ENCODE peak calls at places on chromosomes 13 and 19, in four cellular contexts. One of them, this sample, is unnamed.

GRCh38 chr13:23794267-23795161 is 94.7 kb downstream of the MIPEP start:
- DNase-seq in sigmoid colon: no peak
- DNase-seq in progenitor cell of endocrine pancreas: no peak
- DNase-seq in transverse colon: no peak
- DNase-seq in this sample: no peak

GRCh38 chr19:44719262-44719701 is 20.3 kb downstream of the CEACAM16 start:
- DNase-seq in progenitor cell of endocrine pancreas: no peak
- DNase-seq in sigmoid colon: no peak
- DNase-seq in transverse colon: no peak
- DNase-seq in this sample: no peak

GRCh38 chr19:45472557-45473365 is 5.0 kb downstream of the FOSB start:
- DNase-seq in transverse colon: no peak
- DNase-seq in progenitor cell of endocrine pancreas: no peak
- DNase-seq in sigmoid colon: no peak
- DNase-seq in this sample: no peak

GRCh38 chr13:96650301-96650886 is 343.9 kb downstream of the OXGR1 start:
- DNase-seq in progenitor cell of endocrine pancreas: no peak
- DNase-seq in sigmoid colon: no peak
- DNase-seq in transverse colon: no peak
- DNase-seq in this sample: no peak

GRCh38 chr19:47507031-47507430 is 7.8 kb downstream of the NAPA start:
- DNase-seq in transverse colon: no peak
- DNase-seq in progenitor cell of endocrine pancreas: no peak
- DNase-seq in sigmoid colon: no peak
- DNase-seq in this sample: no peak

GRCh38 chr19:51002542-51003311 is 1.3 kb upstream of the KLK8 start:
- DNase-seq in progenitor cell of endocrine pancreas: no peak
- DNase-seq in transverse colon: no peak
- DNase-seq in sigmoid colon: peak; percentile 57
- DNase-seq in this sample: peak; percentile 43

GRCh38 chr19:49844138-49844740 is 6.7 kb upstream of the PTOV1 start:
- DNase-seq in transverse colon: no peak
- DNase-seq in sigmoid colon: no peak
- DNase-seq in progenitor cell of endocrine pancreas: no peak
- DNase-seq in this sample: no peak

GRCh38 chr19:34259367-34259865 is 5.1 kb downstream of the GARRE1 start:
- DNase-seq in progenitor cell of endocrine pancreas: no peak
- DNase-seq in sigmoid colon: no peak
- DNase-seq in transverse colon: no peak
- DNase-seq in this sample: no peak

GRCh38 chr19:54660306-54660705 is 2.5 kb upstream of the LILRB4 start:
- DNase-seq in sigmoid colon: no peak
- DNase-seq in progenitor cell of endocrine pancreas: no peak
- DNase-seq in transverse colon: no peak
- DNase-seq in this sample: no peak

GRCh38 chr19:53365134-53365898 is at the start of gene ZNF525:
- DNase-seq in sigmoid colon: peak; percentile 94
- DNase-seq in transverse colon: peak; percentile 95
- DNase-seq in progenitor cell of endocrine pancreas: peak; percentile 93
- DNase-seq in this sample: peak; percentile 94

GRCh38 chr19:4597278-4597974 is 37.9 kb upstream of the SEMA6B start:
- DNase-seq in transverse colon: no peak
- DNase-seq in sigmoid colon: no peak
- DNase-seq in progenitor cell of endocrine pancreas: no peak
- DNase-seq in this sample: peak; percentile 72

GRCh38 chr13:90008707-90009149 is 1338.8 kb upstream of the MIR17HG start:
- DNase-seq in sigmoid colon: no peak
- DNase-seq in progenitor cell of endocrine pancreas: no peak
- DNase-seq in transverse colon: no peak
- DNase-seq in this sample: no peak

GRCh38 chr13:90723381-90723780 is 624.1 kb upstream of the MIR17HG start:
- DNase-seq in sigmoid colon: no peak
- DNase-seq in transverse colon: no peak
- DNase-seq in progenitor cell of endocrine pancreas: no peak
- DNase-seq in this sample: no peak

GRCh38 chr19:42234364-42234763 is 8.0 kb downstream of the GSK3A start:
- DNase-seq in progenitor cell of endocrine pancreas: no peak
- DNase-seq in sigmoid colon: no peak
- DNase-seq in transverse colon: no peak
- DNase-seq in this sample: no peak

GRCh38 chr13:60001892-60002291 is 161.8 kb downstream of the DIAPH3 start:
- DNase-seq in transverse colon: no peak
- DNase-seq in sigmoid colon: no peak
- DNase-seq in progenitor cell of endocrine pancreas: no peak
- DNase-seq in this sample: no peak

GRCh38 chr19:15721208-15721607 is 6.6 kb upstream of the OR10H2 start:
- DNase-seq in sigmoid colon: no peak
- DNase-seq in progenitor cell of endocrine pancreas: no peak
- DNase-seq in transverse colon: no peak
- DNase-seq in this sample: no peak

GRCh38 chr13:39892731-39893293 is 237.3 kb downstream of the COG6 start:
- DNase-seq in sigmoid colon: no peak
- DNase-seq in progenitor cell of endocrine pancreas: no peak
- DNase-seq in transverse colon: no peak
- DNase-seq in this sample: no peak

GRCh38 chr13:32722340-32722739 is 136.1 kb downstream of the PDS5B start:
- DNase-seq in transverse colon: no peak
- DNase-seq in progenitor cell of endocrine pancreas: no peak
- DNase-seq in sigmoid colon: no peak
- DNase-seq in this sample: no peak

GRCh38 chr13:96090240-96091101 is 564 bp downstream of the HS6ST3 start:
- DNase-seq in transverse colon: no peak
- DNase-seq in sigmoid colon: no peak
- DNase-seq in progenitor cell of endocrine pancreas: peak; percentile 24
- DNase-seq in this sample: peak; percentile 57

GRCh38 chr13:52449323-52450011 is 967 bp downstream of the VPS36 start:
- DNase-seq in transverse colon: no peak
- DNase-seq in progenitor cell of endocrine pancreas: no peak
- DNase-seq in sigmoid colon: no peak
- DNase-seq in this sample: no peak

GRCh38 chr19:41705393-41706174 is 2.8 kb upstream of the CEACAM5 start:
- DNase-seq in transverse colon: peak; percentile 55
- DNase-seq in progenitor cell of endocrine pancreas: no peak
- DNase-seq in sigmoid colon: no peak
- DNase-seq in this sample: no peak

GRCh38 chr19:19256072-19256969 is 16.8 kb downstream of the TM6SF2 start:
- DNase-seq in transverse colon: no peak
- DNase-seq in sigmoid colon: no peak
- DNase-seq in progenitor cell of endocrine pancreas: no peak
- DNase-seq in this sample: no peak

GRCh38 chr13:114148521-114148855 is 16.1 kb upstream of the RASA3 start:
- DNase-seq in progenitor cell of endocrine pancreas: no peak
- DNase-seq in sigmoid colon: no peak
- DNase-seq in transverse colon: peak; percentile 64
- DNase-seq in this sample: no peak

GRCh38 chr13:61029064-61029463 is 386.6 kb downstream of the PCDH20 start:
- DNase-seq in transverse colon: no peak
- DNase-seq in progenitor cell of endocrine pancreas: no peak
- DNase-seq in sigmoid colon: no peak
- DNase-seq in this sample: peak; percentile 18

GRCh38 chr19:48466571-48467325 is 2.4 kb upstream of the CYTH2 start:
- DNase-seq in progenitor cell of endocrine pancreas: no peak
- DNase-seq in sigmoid colon: no peak
- DNase-seq in transverse colon: no peak
- DNase-seq in this sample: peak; percentile 9

GRCh38 chr19:15108145-15108844 is 1.1 kb downstream of the SYDE1 start:
- DNase-seq in sigmoid colon: no peak
- DNase-seq in progenitor cell of endocrine pancreas: no peak
- DNase-seq in transverse colon: no peak
- DNase-seq in this sample: no peak

GRCh38 chr13:106117035-106117434 is 418.4 kb downstream of the EFNB2 start:
- DNase-seq in progenitor cell of endocrine pancreas: no peak
- DNase-seq in transverse colon: no peak
- DNase-seq in sigmoid colon: no peak
- DNase-seq in this sample: no peak

GRCh38 chr19:45087531-45087930 is 5.4 kb upstream of the PPP1R37 start:
- DNase-seq in sigmoid colon: no peak
- DNase-seq in progenitor cell of endocrine pancreas: no peak
- DNase-seq in transverse colon: no peak
- DNase-seq in this sample: no peak

GRCh38 chr19:10289836-10290438 is at the start of gene ICAM5:
- DNase-seq in transverse colon: peak; percentile 13
- DNase-seq in sigmoid colon: no peak
- DNase-seq in progenitor cell of endocrine pancreas: no peak
- DNase-seq in this sample: peak; percentile 40

GRCh38 chr13:59121507-59121906 is 1042.2 kb downstream of the DIAPH3 start:
- DNase-seq in progenitor cell of endocrine pancreas: no peak
- DNase-seq in sigmoid colon: no peak
- DNase-seq in transverse colon: no peak
- DNase-seq in this sample: no peak

GRCh38 chr19:41330476-41330875 is 20.5 kb downstream of the CCDC97 start:
- DNase-seq in sigmoid colon: no peak
- DNase-seq in progenitor cell of endocrine pancreas: no peak
- DNase-seq in transverse colon: no peak
- DNase-seq in this sample: no peak

GRCh38 chr13:34547929-34548328 is 394.1 kb upstream of the NBEA start:
- DNase-seq in transverse colon: no peak
- DNase-seq in progenitor cell of endocrine pancreas: no peak
- DNase-seq in sigmoid colon: no peak
- DNase-seq in this sample: no peak

GRCh38 chr19:28397311-28397710 is 815.6 kb downstream of the UQCRFS1 start:
- DNase-seq in transverse colon: no peak
- DNase-seq in sigmoid colon: no peak
- DNase-seq in progenitor cell of endocrine pancreas: no peak
- DNase-seq in this sample: no peak

GRCh38 chr13:110134801-110135200 is 172.2 kb downstream of the COL4A1 start:
- DNase-seq in progenitor cell of endocrine pancreas: no peak
- DNase-seq in sigmoid colon: no peak
- DNase-seq in transverse colon: no peak
- DNase-seq in this sample: no peak

GRCh38 chr19:11560404-11560988 is 1.5 kb upstream of the ELOF1 start:
- DNase-seq in transverse colon: peak; percentile 49
- DNase-seq in progenitor cell of endocrine pancreas: peak; percentile 21
- DNase-seq in sigmoid colon: peak; percentile 66
- DNase-seq in this sample: no peak

GRCh38 chr19:54160182-54160811 is 776 bp upstream of the LENG1 start:
- DNase-seq in transverse colon: no peak
- DNase-seq in sigmoid colon: peak; percentile 74
- DNase-seq in progenitor cell of endocrine pancreas: no peak
- DNase-seq in this sample: no peak

GRCh38 chr19:2464389-2464788 is 7.6 kb upstream of the LMNB2 start:
- DNase-seq in progenitor cell of endocrine pancreas: no peak
- DNase-seq in sigmoid colon: no peak
- DNase-seq in transverse colon: no peak
- DNase-seq in this sample: no peak
- TF ChIP-seq CTCF in progenitor cell of endocrine pancreas: no peak
- TF ChIP-seq CTCF in sigmoid colon: no peak
- TF ChIP-seq CTCF in transverse colon: no peak
- TF ChIP-seq CTCF in this sample: no peak

GRCh38 chr13:41649659-41650058 is 192.3 kb downstream of the RGCC start:
- DNase-seq in sigmoid colon: no peak
- DNase-seq in transverse colon: no peak
- DNase-seq in progenitor cell of endocrine pancreas: no peak
- DNase-seq in this sample: no peak
- TF ChIP-seq CTCF in sigmoid colon: peak; percentile 17
- TF ChIP-seq CTCF in transverse colon: no peak
- TF ChIP-seq CTCF in progenitor cell of endocrine pancreas: peak; percentile 51
- TF ChIP-seq CTCF in this sample: no peak

GRCh38 chr19:35310331-35310730 is 18.4 kb downstream of the MAG start:
- DNase-seq in progenitor cell of endocrine pancreas: no peak
- DNase-seq in transverse colon: no peak
- DNase-seq in sigmoid colon: no peak
- DNase-seq in this sample: no peak

GRCh38 chr19:35309481-35310279 is 17.7 kb downstream of the MAG start:
- DNase-seq in sigmoid colon: no peak
- DNase-seq in progenitor cell of endocrine pancreas: peak; percentile 26
- DNase-seq in transverse colon: no peak
- DNase-seq in this sample: no peak

GRCh38 chr19:35313614-35314013 is 15.4 kb upstream of the CD22 start:
- DNase-seq in sigmoid colon: no peak
- DNase-seq in transverse colon: no peak
- DNase-seq in progenitor cell of endocrine pancreas: no peak
- DNase-seq in this sample: no peak

GRCh38 chr19:35311901-35312665 is 16.9 kb upstream of the CD22 start:
- DNase-seq in progenitor cell of endocrine pancreas: no peak
- DNase-seq in sigmoid colon: no peak
- DNase-seq in transverse colon: no peak
- DNase-seq in this sample: no peak

DNA sequence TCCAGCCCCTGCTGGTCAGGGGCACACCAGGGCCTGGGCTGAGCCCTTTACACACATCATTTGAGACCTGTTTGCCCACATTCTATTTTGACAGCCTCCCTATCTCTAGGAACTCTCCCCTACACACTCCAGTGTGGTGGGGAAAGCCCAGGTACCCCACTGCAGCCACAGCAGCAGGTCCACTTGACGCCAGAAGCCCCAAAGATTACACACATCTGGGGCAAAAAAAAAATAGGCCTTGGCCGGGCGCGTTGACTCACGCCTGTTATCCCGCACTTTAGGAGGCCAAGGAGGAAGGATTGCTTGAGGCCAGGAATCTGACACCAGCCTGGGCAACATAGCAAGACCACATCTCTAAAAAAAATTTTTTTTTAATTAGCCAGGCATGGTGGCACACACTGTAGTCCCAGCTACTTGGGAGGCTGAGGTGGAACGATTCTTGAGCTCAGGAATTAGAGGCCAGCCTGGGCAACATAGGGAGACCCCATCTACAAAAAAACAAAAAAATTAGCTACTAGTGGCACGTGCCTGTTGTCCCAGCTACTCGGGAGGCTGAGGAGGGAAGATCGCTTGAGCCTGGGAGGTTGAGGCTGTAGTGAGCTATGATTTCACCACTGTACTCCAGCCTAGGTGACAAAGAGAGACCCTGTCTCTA is 18.0 kb upstream of the CD22 start:
- DNase-seq in transverse colon: no peak
- DNase-seq in progenitor cell of endocrine pancreas: no peak
- DNase-seq in sigmoid colon: no peak
- DNase-seq in this sample: no peak
- TF ChIP-seq CTCF in transverse colon: no peak
- TF ChIP-seq CTCF in progenitor cell of endocrine pancreas: no peak
- TF ChIP-seq CTCF in sigmoid colon: no peak
- TF ChIP-seq CTCF in this sample: no peak

DNA sequence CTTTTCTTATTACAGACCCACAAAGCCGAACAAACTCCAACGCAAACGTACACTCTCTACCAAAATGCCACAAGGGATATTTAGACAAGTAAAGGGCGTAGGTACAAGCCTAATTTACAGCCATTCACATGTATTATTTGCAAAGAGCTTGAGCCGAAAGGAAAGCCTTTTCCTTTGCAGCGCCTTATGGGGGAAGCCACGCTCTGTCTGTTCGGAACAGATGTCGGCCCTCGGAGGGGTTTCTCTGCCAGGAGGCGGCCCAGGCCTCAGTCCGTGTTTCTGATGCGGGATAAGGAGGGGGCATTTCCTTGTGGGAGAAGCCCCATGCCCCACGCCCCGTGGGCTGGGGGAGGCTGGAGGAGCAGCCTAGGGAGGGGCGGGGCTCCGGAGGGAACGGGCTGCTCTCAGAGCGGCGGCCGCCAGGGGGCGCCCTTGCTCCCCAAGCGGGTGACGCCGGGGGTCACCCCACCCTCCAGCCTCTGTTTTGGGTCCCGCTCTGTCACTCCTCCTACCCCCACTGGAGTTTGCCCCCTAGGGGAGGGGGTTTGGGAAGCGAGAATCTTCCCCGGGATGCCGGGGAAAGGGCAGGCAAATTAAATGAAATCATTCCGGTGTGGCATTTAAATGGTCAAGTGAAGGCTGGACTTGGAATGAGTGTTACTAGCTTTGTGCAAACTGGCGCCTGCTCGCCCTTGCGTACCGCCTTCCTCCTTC is 2.9 kb downstream of the HTR2A start:
- DNase-seq in transverse colon: peak; percentile 66
- DNase-seq in sigmoid colon: peak; percentile 78
- DNase-seq in progenitor cell of endocrine pancreas: peak; percentile 66
- DNase-seq in this sample: peak; percentile 85
- TF ChIP-seq CTCF in transverse colon: peak; percentile 97
- TF ChIP-seq CTCF in sigmoid colon: peak; percentile 91
- TF ChIP-seq CTCF in progenitor cell of endocrine pancreas: peak; percentile 100
- TF ChIP-seq CTCF in this sample: peak; percentile 100

This sample was measured in glutamatergic neuron.